ENCODE peak calls at places on chromosomes 1 and 21, in seven cellular contexts. B is lung, J is cardiac fibroblast, F is endodermal cell, Z is neural crest cell, I is activated B cell treated with CpG ODN at 0.5 μM for 24 hours, L is left ventricle myocardium inferior. V is an unnamed sample.

GRCh38 chr1:167492509-167492910 is 25.8 kb downstream of the CD247 start:
- DNase-seq in B (no peak), J (no peak), F (peak; percentile 63), Z (no peak), I (no peak), L (no peak), V (no peak)

GRCh38 chr1:227762231-227762911 is 27.1 kb downstream of the SNAP47 start:
- DNase-seq in B (peak; percentile 87), J (peak; percentile 81), F (peak; percentile 96), Z (peak; percentile 82), I (peak; percentile 66), L (peak; percentile 87), V (peak; percentile 90)

GRCh38 chr1:235067396-235068154 is 61.1 kb downstream of the TOMM20 start:
- DNase-seq in B (peak; percentile 91), J (peak; percentile 99), F (no peak), Z (no peak), I (no peak), L (peak; percentile 70), V (peak; percentile 32)

GRCh38 chr1:152461544-152461943 is 47.5 kb upstream of the CRNN start:
- DNase-seq in B (peak; percentile 51), J (peak; percentile 79), F (peak; percentile 51), Z (no peak), I (no peak), L (peak; percentile 18), V (no peak)

GRCh38 chr1:195714248-195714647 is 894.0 kb downstream of the KCNT2 start:
- DNase-seq in B (no peak), J (no peak), F (no peak), Z (no peak), I (no peak), L (no peak), V (no peak)

GRCh38 chr1:25688390-25689119 is 72.0 kb downstream of the MAN1C1 start:
- DNase-seq in B (no peak), J (peak; percentile 79), F (no peak), Z (no peak), I (no peak), L (no peak), V (no peak)

GRCh38 chr1:150192012-150192411 is 42.3 kb downstream of the PLEKHO1 start:
- DNase-seq in B (no peak), J (peak; percentile 73), F (no peak), Z (no peak), I (no peak), L (no peak), V (no peak)

GRCh38 chr1:156356875-156357534 is 12.0 kb upstream of the RHBG start:
- DNase-seq in B (peak; percentile 57), J (no peak), F (peak; percentile 96), Z (peak; percentile 41), I (peak; percentile 71), L (no peak), V (no peak)

GRCh38 chr1:173267453-173267945 is 60.4 kb upstream of the TNFSF4 start:
- DNase-seq in B (no peak), J (peak; percentile 24), F (no peak), Z (no peak), I (no peak), L (no peak), V (no peak)

GRCh38 chr1:244964112-244964971 is 100.0 kb upstream of the HNRNPU start:
- DNase-seq in B (no peak), J (peak; percentile 75), F (no peak), Z (no peak), I (no peak), L (no peak), V (peak; percentile 35)

GRCh38 chr1:154431586-154432373 is 26.6 kb downstream of the IL6R start:
- DNase-seq in B (no peak), J (peak; percentile 95), F (peak; percentile 38), Z (no peak), I (no peak), L (no peak), V (no peak)

GRCh38 chr1:12063141-12064072 is at the start of gene TNFRSF8:
- DNase-seq in B (no peak), J (peak; percentile 31), F (peak; percentile 87), Z (no peak), I (no peak), L (no peak), V (no peak)

GRCh38 chr1:84478876-84479868 is at the start of gene RPF1:
- DNase-seq in B (peak; percentile 74), J (peak; percentile 85), F (peak; percentile 89), Z (peak; percentile 55), I (peak; percentile 64), L (peak; percentile 73), V (peak; percentile 77)

GRCh38 chr1:175185918-175186317 is 6.7 kb downstream of the KIAA0040 start:
- DNase-seq in B (no peak), J (no peak), F (no peak), Z (no peak), I (no peak), L (no peak), V (no peak)

GRCh38 chr21:28375708-28376385 is 616.8 kb downstream of the LTN1 start:
- DNase-seq in B (no peak), J (peak; percentile 54), F (no peak), Z (no peak), I (no peak), L (no peak), V (no peak)

GRCh38 chr1:161266836-161267235 is 8.3 kb downstream of the PCP4L1 start:
- DNase-seq in B (no peak), J (no peak), F (no peak), Z (no peak), I (no peak), L (no peak), V (no peak)

GRCh38 chr1:117467336-117467735 is 100.1 kb downstream of the MAN1A2 start:
- DNase-seq in B (no peak), J (no peak), F (no peak), Z (no peak), I (no peak), L (no peak), V (no peak)

DNA sequence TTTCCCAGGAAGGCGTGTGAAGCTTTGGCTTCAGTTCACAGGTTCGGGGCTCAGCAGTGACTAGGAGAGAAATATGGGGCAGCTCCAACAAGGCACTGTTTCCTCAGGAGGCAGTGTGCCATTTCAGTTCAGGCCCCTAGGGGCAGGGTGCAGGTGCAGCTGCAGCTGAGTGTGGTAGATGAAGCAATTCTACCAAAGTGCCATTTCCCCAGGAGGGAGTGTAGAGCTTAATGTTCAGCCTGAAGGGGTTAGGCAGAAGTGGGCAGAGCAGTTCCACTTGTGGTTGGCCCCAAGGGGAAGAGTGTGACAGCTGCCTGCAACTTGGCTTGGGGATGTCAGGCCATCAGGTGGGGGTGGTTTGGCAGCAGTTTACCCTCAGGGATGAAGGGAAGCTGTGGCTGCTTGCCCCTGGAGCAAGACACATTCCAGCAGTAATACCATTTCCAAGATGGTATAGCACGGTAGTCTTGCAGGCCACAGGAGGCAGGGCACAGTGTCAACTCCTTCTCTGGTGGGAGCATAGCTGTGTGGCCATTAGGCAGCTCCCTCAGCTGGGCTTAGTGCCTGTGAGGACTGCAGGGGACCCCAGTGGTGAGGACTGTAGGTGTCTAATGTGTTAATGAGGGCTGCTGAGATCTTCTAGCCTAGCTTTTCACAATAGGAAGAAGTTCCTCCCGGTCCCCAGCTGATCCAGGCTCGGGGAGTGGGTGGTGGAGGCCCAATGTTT is 34.7 kb downstream of the RGSL1 start:
- DNase-seq in B (no peak), J (no peak), F (peak; percentile 82), Z (no peak), I (peak; percentile 51), L (no peak), V (no peak)
- TF ChIP-seq CTCF in B (no peak), J (no peak), F (peak; percentile 79), Z (peak; percentile 46), I (no peak), L (peak; percentile 23), V (no peak)

DNA sequence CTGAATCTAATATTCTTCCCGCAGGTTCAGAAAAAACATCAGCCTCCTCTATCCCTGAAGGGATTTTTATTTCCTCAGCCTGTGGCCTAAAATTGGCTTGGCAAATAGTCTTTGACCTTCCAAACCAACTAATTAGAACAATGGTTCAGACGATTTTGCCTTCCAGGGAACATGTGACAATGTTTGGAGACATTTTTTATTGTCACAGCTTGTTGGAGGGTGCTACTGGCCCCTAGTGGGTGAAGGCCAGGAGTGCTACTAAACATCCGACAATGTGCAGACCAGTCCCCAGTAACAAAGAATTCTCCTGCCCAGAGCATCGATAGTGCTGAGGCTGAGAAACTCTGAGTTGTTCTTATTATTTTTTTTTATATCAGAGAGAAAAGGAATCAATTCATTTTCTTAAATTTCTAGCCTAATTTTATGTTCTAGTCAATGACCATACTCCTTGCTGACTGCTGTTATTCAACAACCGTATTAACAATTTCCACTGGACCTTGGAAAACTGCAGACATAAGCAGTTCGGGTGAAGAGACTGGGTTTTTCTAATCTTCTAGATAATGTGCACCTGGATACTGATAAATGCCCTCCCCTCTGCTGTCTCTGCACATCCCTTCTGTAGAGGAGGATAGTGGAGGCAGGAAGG is 280.7 kb downstream of the LMX1A start:
- DNase-seq in B (no peak), J (peak; percentile 39), F (peak; percentile 83), Z (peak; percentile 18), I (no peak), L (no peak), V (no peak)
- TF ChIP-seq CTCF in B (no peak), J (peak; percentile 59), F (peak; percentile 87), Z (peak; percentile 76), I (no peak), L (peak; percentile 65), V (peak; percentile 38)

DNA sequence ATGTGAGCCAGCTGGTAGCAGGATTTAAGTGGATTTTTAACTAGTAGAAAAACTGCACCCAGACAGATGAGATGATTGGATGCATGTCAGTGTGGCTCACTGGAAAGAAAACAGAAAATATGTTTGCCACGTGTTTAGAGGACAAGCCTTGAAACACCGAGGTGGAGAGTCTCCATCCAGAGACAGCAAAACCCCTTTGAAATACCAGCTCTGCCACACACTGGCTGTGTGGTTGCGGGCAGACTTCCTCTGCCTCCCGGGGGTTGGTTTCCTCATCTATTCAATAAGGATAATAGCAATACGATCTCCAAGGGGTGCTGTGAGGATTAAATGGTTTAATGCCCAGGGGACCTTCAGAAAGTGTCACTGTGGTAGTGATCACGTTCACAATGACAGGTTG is 67.2 kb upstream of the PARP1 start:
- DNase-seq in B (no peak), J (no peak), F (no peak), Z (no peak), I (no peak), L (no peak), V (no peak)
- TF ChIP-seq CTCF in B (no peak), J (no peak), F (no peak), Z (no peak), I (no peak), L (no peak), V (no peak)

DNA sequence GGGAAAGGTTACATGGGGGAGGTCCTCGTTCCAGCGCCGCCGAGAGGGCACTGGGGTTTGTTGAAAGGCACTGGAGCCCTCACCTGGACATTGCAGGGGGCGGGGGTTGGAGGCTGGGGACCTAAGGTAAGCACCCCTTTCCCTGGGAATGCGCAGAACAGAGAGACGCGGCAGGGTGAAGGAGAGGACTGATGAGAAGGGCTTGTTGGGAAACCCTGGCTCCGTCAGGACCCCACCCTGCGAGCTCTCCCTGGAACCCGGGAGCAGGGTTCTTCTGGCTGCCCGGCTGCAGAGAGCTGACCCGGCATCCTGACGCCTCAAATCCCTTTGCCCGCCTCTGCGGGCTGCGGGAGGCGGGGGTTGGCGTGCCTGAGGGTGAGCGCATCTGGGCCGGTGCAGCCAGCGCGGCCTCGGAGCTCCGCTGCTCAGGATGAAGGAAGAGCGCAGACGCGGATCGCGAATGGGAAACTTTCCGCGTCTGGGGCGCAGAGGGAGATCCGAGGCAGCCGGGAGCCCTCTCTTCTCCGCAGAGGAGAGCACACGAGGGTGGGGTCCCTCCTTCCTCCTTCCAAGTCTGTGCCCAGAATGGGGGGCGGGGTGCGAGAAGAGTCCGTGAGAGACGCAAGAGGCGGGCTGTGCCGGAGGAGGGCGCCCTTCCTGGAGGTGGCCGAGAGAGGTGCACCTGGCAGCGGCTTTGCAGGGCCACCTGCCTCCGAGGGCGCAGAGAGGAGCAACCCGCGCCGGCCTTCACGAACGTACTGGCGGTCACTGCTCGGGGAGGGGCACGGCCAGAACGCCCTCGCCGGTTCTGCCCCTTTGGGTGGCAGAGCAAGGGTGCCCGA is 2.4 kb downstream of the IGSF21 start:
- DNase-seq in B (no peak), J (no peak), F (peak; percentile 96), Z (no peak), I (no peak), L (peak; percentile 39), V (peak; percentile 68)
- TF ChIP-seq CTCF in B (no peak), J (no peak), F (peak; percentile 88), Z (peak; percentile 54), I (no peak), L (peak; percentile 23), V (peak; percentile 61)